ENCODE peak calls at places on chromosomes 13 and 19, in six cellular contexts. D, O, W, Z, V and R are unnamed samples.

GRCh38 chr13:83503424-83503823 is 378.9 kb downstream of the SLITRK1 start:
- DNase-seq in D (no peak), O (no peak), W (no peak), Z (no peak), V (no peak), R (no peak)

GRCh38 chr19:46537136-46538097 is 41.8 kb upstream of the PNMA8B start:
- DNase-seq in D (no peak), O (no peak), W (no peak), Z (no peak), V (no peak), R (peak; percentile 31)

GRCh38 chr19:1773173-1773572 is 19.9 kb downstream of the ONECUT3 start:
- DNase-seq in D (no peak), O (no peak), W (no peak), Z (no peak), V (no peak), R (no peak)

GRCh38 chr13:96636310-96636709 is 358.0 kb downstream of the OXGR1 start:
- DNase-seq in D (no peak), O (no peak), W (no peak), Z (no peak), V (no peak), R (no peak)

GRCh38 chr13:100454876-100455275 is 133.7 kb downstream of the GGACT start:
- DNase-seq in D (no peak), O (no peak), W (no peak), Z (no peak), V (no peak), R (peak; percentile 50)

GRCh38 chr13:76222511-76222910 is 586.4 kb downstream of the LMO7 start:
- DNase-seq in D (no peak), O (no peak), W (no peak), Z (no peak), V (no peak), R (no peak)

GRCh38 chr13:102900193-102900608 is 54.4 kb downstream of the ERCC5 start:
- DNase-seq in D (no peak), O (no peak), W (no peak), Z (no peak), V (no peak), R (no peak)

GRCh38 chr19:928471-929259 is 2.8 kb downstream of the ARID3A start:
- DNase-seq in D (no peak), O (no peak), W (no peak), Z (no peak), V (no peak), R (peak; percentile 41)

GRCh38 chr19:2270572-2271515 is 11.1 kb downstream of the PEAK3 start:
- DNase-seq in D (peak; percentile 58), O (peak; percentile 97), W (peak; percentile 69), Z (no peak), V (peak; percentile 94), R (peak; percentile 47)

GRCh38 chr13:49858183-49858856 is 65.8 kb upstream of the KPNA3 start:
- DNase-seq in D (no peak), O (no peak), W (no peak), Z (no peak), V (no peak), R (peak; percentile 90)

GRCh38 chr13:101845501-101846012 is 393.1 kb downstream of the ITGBL1 start:
- DNase-seq in D (no peak), O (no peak), W (no peak), Z (no peak), V (no peak), R (peak; percentile 5)

GRCh38 chr19:1852294-1852646 is 4.0 kb upstream of the REXO1 start:
- DNase-seq in D (no peak), O (no peak), W (no peak), Z (no peak), V (no peak), R (no peak)

GRCh38 chr19:41935781-41936415 is 7.6 kb upstream of the ERFL start:
- DNase-seq in D (no peak), O (no peak), W (no peak), Z (no peak), V (no peak), R (no peak)
- H3K27me3 ChIP-seq in D (peaks cover 16% of the 10 kb centered on the region), O (no peaks in the 10 kb centered on the region), W (peaks cover 10% of the 10 kb centered on the region), Z (peaks cover 83% of the 10 kb centered on the region), V (no peaks in the 10 kb centered on the region), R (peaks cover 67% of the 10 kb centered on the region)

GRCh38 chr13:30752201-30752797 is 17.0 kb downstream of the ALOX5AP start:
- DNase-seq in D (no peak), O (no peak), W (no peak), Z (no peak), V (peak; percentile 55), R (no peak)
- H3K27me3 ChIP-seq in D (no peaks in the 10 kb centered on the region), O (no peaks in the 10 kb centered on the region), W (no peaks in the 10 kb centered on the region), Z (no peaks in the 10 kb centered on the region), V (no peaks in the 10 kb centered on the region), R (no peaks in the 10 kb centered on the region)

DNA sequence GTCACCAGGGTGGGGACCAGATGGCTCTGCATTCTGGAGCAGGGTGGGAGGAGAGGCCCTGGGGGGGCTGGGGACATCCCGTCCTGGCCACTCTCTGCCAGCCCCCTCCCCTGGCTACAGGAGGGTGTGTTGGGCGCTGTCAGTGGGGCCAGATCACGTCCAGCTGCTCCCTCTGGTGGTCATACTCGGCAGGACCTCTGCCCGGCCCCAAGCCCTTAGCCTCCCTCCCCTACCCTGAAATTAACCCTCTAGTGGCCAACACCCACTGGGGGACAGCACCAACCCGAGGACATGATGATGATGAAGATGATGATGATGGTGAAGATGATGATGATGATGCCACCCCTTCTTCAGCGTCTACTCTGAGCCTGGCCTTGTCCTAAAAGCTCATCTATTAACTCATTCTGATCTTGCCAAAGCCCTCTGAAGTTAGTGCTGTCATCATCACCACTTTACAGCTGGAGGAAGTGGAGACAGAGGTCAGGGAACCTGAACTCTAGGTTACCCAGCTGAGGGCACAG is 590 bp upstream of the LGI4 start:
- DNase-seq in D (no peak), O (no peak), W (peak; percentile 81), Z (peak; percentile 84), V (peak; percentile 87), R (peak; percentile 68)
- H3K27me3 ChIP-seq in D (no peaks in the 10 kb centered on the region), O (no peaks in the 10 kb centered on the region), W (no peaks in the 10 kb centered on the region), Z (no peaks in the 10 kb centered on the region), V (no peaks in the 10 kb centered on the region), R (peaks cover 13% of the 10 kb centered on the region)

GRCh38 chr19:42117076-42117475 is 15.2 kb downstream of the POU2F2 start:
- DNase-seq in D (no peak), O (no peak), W (no peak), Z (no peak), V (no peak), R (no peak)
- H3K27me3 ChIP-seq in D (no peaks in the 10 kb centered on the region), O (no peaks in the 10 kb centered on the region), W (no peaks in the 10 kb centered on the region), Z (no peaks in the 10 kb centered on the region), V (no peaks in the 10 kb centered on the region), R (no peaks in the 10 kb centered on the region)

GRCh38 chr13:60642552-60642951 is 245.5 kb downstream of the TDRD3 start:
- DNase-seq in D (no peak), O (no peak), W (no peak), Z (no peak), V (no peak), R (no peak)

GRCh38 chr13:60645552-60646138 is 248.6 kb downstream of the TDRD3 start:
- DNase-seq in D (no peak), O (peak; percentile 37), W (no peak), Z (no peak), V (no peak), R (no peak)

GRCh38 chr13:60647547-60647946 is 250.5 kb downstream of the TDRD3 start:
- DNase-seq in D (no peak), O (no peak), W (no peak), Z (no peak), V (no peak), R (no peak)

DNA sequence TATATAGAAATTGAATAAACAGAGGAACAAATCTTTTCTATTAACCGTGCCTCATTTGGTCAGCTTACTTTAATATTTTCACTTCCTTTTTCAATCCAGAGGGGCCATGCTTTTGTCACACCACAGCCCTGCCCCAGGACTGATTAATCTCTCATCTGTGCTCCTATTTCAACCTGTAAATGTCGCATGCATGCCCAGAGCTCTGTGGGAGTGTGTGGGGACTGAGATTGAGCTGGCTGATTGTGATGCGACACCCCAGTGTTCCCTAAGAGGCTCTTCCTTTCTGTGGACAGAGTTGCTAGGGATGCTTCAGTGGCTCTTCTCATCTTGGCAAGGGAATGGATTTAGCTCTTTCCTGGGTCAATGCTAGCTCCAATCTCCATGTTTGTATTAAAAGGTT is 249.6 kb downstream of the TDRD3 start:
- DNase-seq in D (no peak), O (no peak), W (no peak), Z (no peak), V (no peak), R (no peak)
- H3K27me3 ChIP-seq in D (no peaks in the 10 kb centered on the region), O (no peaks in the 10 kb centered on the region), W (no peaks in the 10 kb centered on the region), Z (no peaks in the 10 kb centered on the region), V (no peaks in the 10 kb centered on the region), R (no peaks in the 10 kb centered on the region)